ENCODE peak calls at places on chromosomes 6 and 20, in four cellular contexts. R is AG08396; L is HEK293T; P is activated T-cell treated with anti-CD3 and anti-CD28 coated beads, Interleukin-2, amount 50 U/mL, for 4 hours. O is an unnamed sample.

GRCh38 chr20:38084425-38084951 is 50.9 kb downstream of the RPRD1B start:
- DNase-seq in R (peak), L (no peak), P (no peak), O (no peak)

GRCh38 chr20:11047559-11047958 is 373.8 kb upstream of the JAG1 start:
- DNase-seq in R (no peak), L (no peak), P (no peak), O (no peak)

GRCh38 chr6:41434803-41435470 is 99.5 kb downstream of the NCR2 start:
- DNase-seq in R (no peak), L (no peak), P (no peak), O (no peak)

GRCh38 chr20:49397525-49397924 is 84.9 kb downstream of the KCNB1 start:
- DNase-seq in R (peak), L (no peak), P (no peak), O (no peak)

GRCh38 chr6:54354608-54355007 is 46.4 kb downstream of the TINAG start:
- DNase-seq in R (no peak), L (no peak), P (no peak), O (no peak)

GRCh38 chr6:157292202-157292601 is 31.1 kb downstream of the TMEM242 start:
- DNase-seq in R (no peak), L (no peak), P (no peak), O (no peak)

GRCh38 chr20:46833360-46833759 is 61.3 kb upstream of the EYA2 start:
- DNase-seq in R (no peak), L (no peak), P (no peak), O (no peak)

GRCh38 chr6:38179794-38180430 is 360.4 kb downstream of the ZFAND3 start:
- DNase-seq in R (no peak), L (no peak), P (no peak), O (no peak)

GRCh38 chr20:9515761-9516657 is 1.6 kb downstream of the LAMP5 start:
- DNase-seq in R (peak), L (no peak), P (no peak), O (no peak)

O was measured in CD4-positive, alpha-beta T cell.